ENCODE peak calls at places on chromosome 17, in seven cellular contexts. X is osteoblast, A is tibial nerve, W is Panc1, F is Peyer's patch, Q is left ventricle myocardium inferior, S is endothelial cell of umbilical vein. G is an unnamed sample. For H3K4me1, the result is how much of the 10 kb centered on the place peaks cover.

GRCh38 chr17:51165680-51166197 is 472 bp upstream of the NME2 start:
- DNase-seq in W (no peak), X (peak), F (no peak), Q (no peak), A (no peak), S (no peak), G (no peak)

GRCh38 chr17:34300652-34301390 is 15.3 kb downstream of the CCL11 start:
- DNase-seq in S (peak), X (peak), F (no peak), Q (no peak), A (no peak), W (no peak), G (no peak)

GRCh38 chr17:44736551-44737240 is 22.1 kb upstream of the ADAM11 start:
- DNase-seq in A (no peak), W (no peak), F (no peak), Q (no peak), X (no peak), S (peak), G (peak)

GRCh38 chr17:80519091-80519781 is 25.4 kb upstream of the RPTOR start:
- DNase-seq in A (no peak), F (no peak), Q (no peak), X (peak), S (peak), W (no peak), G (no peak)

GRCh38 chr17:333626-334396 is 18.8 kb downstream of the RPH3AL start:
- DNase-seq in A (peak), S (peak), X (peak), F (peak), Q (peak), W (no peak), G (peak)

GRCh38 chr17:72632026-72632684 is 460.3 kb downstream of the SLC39A11 start:
- DNase-seq in S (no peak), A (no peak), F (peak), Q (no peak), X (no peak), W (no peak), G (no peak)

GRCh38 chr17:69828087-69828486 is 246.9 kb upstream of the KCNJ16 start:
- DNase-seq in F (no peak), A (no peak), Q (peak), S (peak), X (no peak), W (no peak), G (no peak)

GRCh38 chr17:28946239-28946638 is 5.1 kb downstream of the PHF12 start:
- DNase-seq in W (no peak), F (no peak), Q (no peak), X (peak), A (no peak), S (peak), G (no peak)

GRCh38 chr17:80997471-80998387 is 6.1 kb downstream of the CHMP6 start:
- DNase-seq in W (no peak), S (no peak), Q (no peak), X (peak), A (no peak), F (no peak), G (peak)

GRCh38 chr17:50426814-50427787 is 1.1 kb downstream of the ACSF2 start:
- DNase-seq in X (peak), S (peak), Q (peak), A (no peak), W (no peak), F (peak), G (no peak)

GRCh38 chr17:43662432-43663141 is 865 bp upstream of the MEOX1 start:
- DNase-seq in X (no peak), Q (no peak), W (no peak), A (no peak), F (no peak), S (no peak), G (no peak)

GRCh38 chr17:21002309-21003006 is 40.4 kb downstream of the USP22 start:
- DNase-seq in X (no peak), Q (no peak), S (no peak), F (no peak), A (no peak), W (no peak), G (peak)

GRCh38 chr17:5585814-5586558 is 1.7 kb upstream of the NLRP1 start:
- DNase-seq in S (no peak), F (no peak), X (peak), W (no peak), Q (no peak), A (no peak), G (no peak)

GRCh38 chr17:63477471-63478440 is 895 bp downstream of the ACE start:
- DNase-seq in W (no peak), X (peak), Q (no peak), S (peak), F (peak), A (no peak), G (no peak)

GRCh38 chr17:556431-556995 is 158.1 kb downstream of the VPS53 start:
- DNase-seq in F (no peak), A (no peak), X (no peak), Q (no peak), W (no peak), S (no peak), G (no peak)

GRCh38 chr17:28740406-28741357 is 3.1 kb upstream of the TRAF4 start:
- DNase-seq in F (no peak), X (peak), Q (no peak), W (no peak), A (no peak), S (no peak), G (peak)

GRCh38 chr17:18261146-18261515 is 669 bp downstream of the MIEF2 start:
- DNase-seq in Q (peak), X (peak), F (peak), W (no peak), A (no peak), S (peak), G (no peak)

GRCh38 chr17:44084131-44084538 is 13.6 kb downstream of the G6PC3 start:
- DNase-seq in F (no peak), W (no peak), A (no peak), S (no peak), Q (no peak), X (peak), G (no peak)

GRCh38 chr17:17191346-17191792 is 14.8 kb downstream of the PLD6 start:
- DNase-seq in S (peak), Q (peak), W (peak), A (no peak), F (no peak), X (peak), G (no peak)

GRCh38 chr17:39674702-39675389 is 6.6 kb downstream of the PNMT start:
- DNase-seq in W (no peak), Q (peak), F (peak), S (no peak), X (peak), A (no peak), G (peak)

GRCh38 chr17:17570207-17570797 is 21.2 kb downstream of the PEMT start:
- DNase-seq in F (peak), W (no peak), Q (peak), X (peak), S (peak), A (no peak), G (no peak)

GRCh38 chr17:50469005-50469605 is 425 bp upstream of the CHAD start:
- DNase-seq in S (no peak), Q (no peak), F (no peak), A (no peak), W (no peak), X (peak), G (peak)

GRCh38 chr17:600576-601301 is 113.9 kb downstream of the VPS53 start:
- DNase-seq in W (no peak), A (no peak), F (no peak), S (peak), Q (no peak), X (peak), G (no peak)

GRCh38 chr17:3260600-3260999 is 37.6 kb downstream of the OR3A1 start:
- DNase-seq in S (no peak), X (no peak), A (no peak), F (no peak), Q (no peak), W (no peak), G (peak)

GRCh38 chr17:45320931-45321461 is 4.2 kb upstream of the MAP3K14 start:
- DNase-seq in W (peak), X (peak), S (peak), A (no peak), Q (no peak), F (no peak), G (no peak)

GRCh38 chr17:80220709-80221215 is 535 bp downstream of the SLC26A11 start:
- DNase-seq in W (no peak), X (peak), F (no peak), Q (no peak), A (no peak), S (peak), G (no peak)

GRCh38 chr17:50596191-50597037 is 35.9 kb downstream of the CACNA1G start:
- DNase-seq in Q (no peak), A (no peak), S (no peak), W (no peak), X (no peak), F (peak), G (no peak)

GRCh38 chr17:59304811-59305210 is 26.6 kb upstream of the YPEL2 start:
- DNase-seq in F (no peak), W (no peak), Q (no peak), A (no peak), S (no peak), X (peak), G (no peak)

GRCh38 chr17:78204387-78205123 is 9.5 kb upstream of the BIRC5 start:
- DNase-seq in X (peak), W (no peak), F (no peak), S (no peak), A (no peak), Q (no peak), G (no peak)

GRCh38 chr17:78206298-78206697 is 7.8 kb upstream of the BIRC5 start:
- DNase-seq in S (no peak), F (no peak), A (no peak), W (no peak), X (no peak), Q (no peak), G (no peak)

GRCh38 chr17:78208486-78208885 is 5.6 kb upstream of the BIRC5 start:
- DNase-seq in A (no peak), W (no peak), Q (no peak), F (no peak), X (peak), S (no peak), G (no peak)

GRCh38 chr17:78202666-78203065 is 11.4 kb upstream of the BIRC5 start:
- DNase-seq in Q (no peak), S (no peak), F (no peak), W (no peak), X (no peak), A (no peak), G (no peak)

GRCh38 chr17:78205124-78205775 is 8.8 kb upstream of the BIRC5 start:
- DNase-seq in S (no peak), A (no peak), Q (no peak), X (peak), F (no peak), W (no peak), G (no peak)
- TF ChIP-seq CTCF in S (no peak), A (no peak), Q (no peak), X (no peak), F (no peak), W (no peak), G (no peak)

DNA sequence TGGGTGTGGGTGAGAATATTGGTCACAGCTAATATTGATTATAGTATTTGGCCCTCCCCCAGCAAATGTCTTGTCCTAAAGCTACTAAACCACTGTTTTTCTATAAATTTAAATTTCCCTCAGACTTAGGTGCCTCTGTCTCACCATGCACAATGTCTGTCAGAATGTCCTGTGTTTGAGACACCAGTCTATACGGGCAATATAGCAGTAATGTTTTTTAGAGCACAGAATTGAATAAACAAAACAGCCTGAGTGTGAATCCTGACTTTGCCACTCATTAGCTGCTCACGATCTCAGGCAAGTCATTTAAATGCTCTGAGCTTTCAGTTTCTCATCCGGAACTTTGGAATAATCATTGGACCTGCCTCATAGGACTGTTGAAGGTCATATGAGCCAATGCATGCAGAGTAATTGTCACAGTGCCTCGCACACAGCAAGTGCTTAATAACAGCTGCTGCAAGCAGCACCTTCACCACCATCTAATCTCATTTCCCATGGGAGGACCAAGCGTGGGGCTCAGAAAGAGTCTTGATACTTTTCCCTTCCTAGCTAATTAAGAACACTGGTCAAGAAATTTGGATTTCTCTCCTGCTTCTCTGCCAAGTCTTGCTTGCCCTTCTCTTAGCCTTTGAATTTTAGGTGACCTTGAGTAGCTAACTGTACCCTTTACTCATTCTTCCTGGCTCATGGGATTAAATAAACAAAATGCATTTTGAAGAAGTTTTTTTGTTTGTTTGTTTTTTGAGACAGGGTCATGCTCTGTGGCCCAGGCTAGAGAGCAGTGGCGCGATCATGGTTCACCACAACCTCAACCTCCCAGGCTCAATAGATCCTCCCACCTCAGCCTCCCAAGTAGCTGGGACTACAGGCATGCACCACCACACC is 9.9 kb downstream of the HLF start:
- DNase-seq in X (no peak), F (no peak), A (no peak), S (no peak), W (no peak), Q (no peak), G (no peak)
- H3K4me1 ChIP-seq in X (under half), F (under half), A (under half), S (under half), W (under half), Q (half or more), G (under half)

GRCh38 chr17:68775969-68776368 is 174.8 kb upstream of the FAM20A start:
- DNase-seq in W (no peak), A (no peak), X (no peak), S (no peak), Q (no peak), F (no peak), G (no peak)
- H3K27ac ChIP-seq in W (no peak), A (peak), X (no peak), S (peak), Q (peak), F (no peak), G (peak)

DNA sequence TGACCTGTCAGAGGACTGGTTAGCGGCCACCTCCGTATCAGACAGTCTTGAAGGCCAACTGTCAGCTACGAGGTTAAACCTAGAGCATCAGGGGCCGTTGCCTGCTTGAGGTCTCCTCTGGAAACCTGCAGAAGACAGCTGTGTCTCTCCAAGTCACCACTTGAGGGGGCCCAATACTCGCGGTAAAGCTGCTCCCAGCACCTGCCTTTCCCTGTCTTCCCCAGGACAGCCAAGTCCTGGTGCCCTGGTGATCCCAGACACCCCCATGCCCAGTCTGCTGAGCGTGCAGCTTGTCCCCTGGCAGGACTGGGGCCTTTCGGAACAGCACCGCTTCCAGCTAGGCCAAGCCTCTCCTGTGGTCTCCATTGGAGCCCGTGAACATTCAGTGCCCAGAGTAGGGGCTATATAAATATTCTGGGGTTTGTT is 80.1 kb downstream of the DNAH17 start:
- DNase-seq in F (peak), S (peak), A (peak), W (peak), X (peak), Q (peak), G (peak)
- TF ChIP-seq CTCF in F (peak), S (peak), A (peak), W (peak), X (peak), Q (peak), G (peak)

GRCh38 chr17:48558057-48558456 is 13.1 kb upstream of the HOXB2 start:
- DNase-seq in A (no peak), Q (no peak), F (no peak), X (no peak), W (no peak), S (no peak), G (no peak)
- H3K4me1 ChIP-seq in A (under half), Q (under half), F (under half), X (under half), W (half or more), S (under half), G (under half)

GRCh38 chr17:1712271-1712670 is 2.1 kb upstream of the TLCD2 start:
- DNase-seq in Q (no peak), X (peak), A (no peak), S (no peak), W (no peak), F (no peak), G (no peak)

GRCh38 chr17:1711804-1712203 is 1.6 kb upstream of the TLCD2 start:
- DNase-seq in X (peak), W (no peak), F (no peak), S (no peak), Q (no peak), A (no peak), G (no peak)

GRCh38 chr17:1710807-1711553 is 803 bp upstream of the TLCD2 start:
- DNase-seq in A (no peak), Q (no peak), X (peak), W (no peak), F (no peak), S (peak), G (no peak)

GRCh38 chr17:1709403-1709891 is 730 bp downstream of the TLCD2 start:
- DNase-seq in F (peak), Q (no peak), A (no peak), X (peak), W (no peak), S (no peak), G (no peak)

DNA sequence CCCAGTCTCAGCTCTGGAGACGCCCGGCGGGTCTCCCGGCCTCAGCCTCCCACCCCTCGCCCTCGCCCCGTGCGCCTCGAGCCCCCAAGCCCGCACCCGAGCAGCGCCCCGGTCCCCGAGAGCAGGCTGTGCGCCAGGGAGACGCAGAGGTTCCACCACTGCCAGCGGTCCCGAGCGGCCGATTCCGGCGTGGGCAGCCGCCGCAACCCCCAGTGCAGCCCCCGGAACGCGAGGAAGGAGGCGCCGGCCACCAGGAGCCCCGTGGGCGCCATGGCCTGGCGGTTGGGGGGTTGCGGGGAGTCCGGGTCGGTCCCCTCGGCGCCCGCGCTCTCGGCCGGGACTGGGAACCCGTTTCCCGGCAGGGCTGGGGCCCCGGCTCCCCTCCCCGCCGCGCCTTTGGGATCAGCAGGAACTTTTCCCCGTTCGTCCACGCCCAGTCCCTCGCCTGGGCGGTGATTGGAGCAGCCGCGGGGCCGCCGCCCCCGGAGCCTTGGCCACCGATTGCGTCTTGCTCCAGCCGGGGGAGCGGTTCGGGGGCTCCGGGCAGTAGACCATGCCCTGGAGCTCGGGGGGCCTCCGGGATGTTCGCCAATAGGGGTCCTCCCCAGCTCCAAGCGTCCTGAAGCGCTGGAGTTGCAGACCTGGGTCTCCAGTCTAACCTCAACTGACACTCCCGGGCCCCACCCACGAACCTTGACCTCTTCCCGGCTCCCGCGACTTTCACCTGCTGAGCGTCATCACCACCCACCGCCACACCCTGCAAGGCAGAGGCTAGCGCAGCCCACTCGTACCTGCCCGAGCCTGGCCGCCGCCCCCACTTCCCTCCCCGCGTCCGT is at the start of gene TLCD2:
- DNase-seq in X (peak), A (peak), Q (peak), S (peak), W (no peak), F (peak), G (peak)
- H3K27ac ChIP-seq in X (no peak), A (peak), Q (peak), S (no peak), W (peak), F (peak), G (peak)

GRCh38 chr17:61395409-61395982 is 4.1 kb upstream of the TBX2 start:
- DNase-seq in X (no peak), Q (no peak), S (no peak), F (no peak), W (no peak), A (no peak), G (no peak)

GRCh38 chr17:61396586-61397085 is 3.0 kb upstream of the TBX2 start:
- DNase-seq in X (no peak), S (no peak), F (peak), W (no peak), A (no peak), Q (no peak), G (no peak)

GRCh38 chr17:61398721-61399130 is 917 bp upstream of the TBX2 start:
- DNase-seq in A (no peak), X (peak), F (peak), W (no peak), Q (no peak), S (no peak), G (no peak)

GRCh38 chr17:61395983-61396585 is 3.6 kb upstream of the TBX2 start:
- DNase-seq in F (no peak), S (no peak), A (no peak), W (no peak), Q (no peak), X (no peak), G (no peak)

DNA sequence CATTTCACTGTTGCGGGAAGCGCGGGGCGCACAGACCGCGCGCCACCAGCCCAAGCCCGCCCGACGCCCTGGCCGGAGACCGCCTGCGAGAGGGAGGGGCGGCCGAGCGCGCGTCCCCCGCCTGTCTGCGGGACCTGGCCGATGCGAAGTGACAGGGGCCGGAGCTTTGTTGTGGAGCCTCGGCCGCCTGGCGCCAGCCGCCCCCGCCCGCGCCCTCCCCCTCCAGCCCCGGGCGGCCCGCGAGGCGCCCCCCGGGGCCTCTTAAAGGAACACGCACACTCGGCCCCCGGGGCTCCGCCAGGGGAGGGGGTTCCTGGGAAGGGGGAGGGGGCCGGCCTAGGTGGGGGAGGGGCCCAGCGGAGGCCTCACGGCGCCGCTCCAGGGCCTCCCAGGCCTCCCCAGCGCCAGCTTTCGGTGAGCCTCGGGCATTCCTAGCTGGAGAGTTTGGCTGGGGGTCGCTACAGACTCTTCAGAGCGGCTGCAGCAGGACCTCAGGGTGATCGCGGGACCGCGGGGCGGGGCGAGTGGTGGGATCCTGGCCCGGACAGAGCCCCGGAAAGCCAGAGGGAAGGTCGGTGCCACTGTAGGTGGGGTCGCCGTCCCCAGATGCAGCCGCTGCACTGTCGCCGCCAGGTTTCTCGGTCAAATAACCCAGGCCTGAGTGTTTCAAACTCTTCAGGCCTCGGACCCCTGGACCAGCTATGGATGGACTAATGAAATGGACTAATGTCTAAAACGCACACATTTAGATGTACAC is 2.4 kb upstream of the TBX2 start:
- DNase-seq in X (peak), A (no peak), S (no peak), Q (no peak), W (no peak), F (peak), G (no peak)
- TF ChIP-seq CTCF in X (no peak), A (no peak), S (no peak), Q (no peak), W (no peak), F (no peak), G (no peak)

G was measured in spleen.